ENCODE peak calls at places on chromosomes 1 and 21, in six cellular contexts. F is amniotic stem cell, S is GM12892, V is adipocyte, E is endothelial cell, W is MCF 10A. Y is an unnamed sample.

GRCh38 chr1:183769956-183770815 is 34.7 kb upstream of the RGL1 start:
- DNase-seq in F (no peak), S (no peak), V (no peak), E (no peak), W (no peak), Y (no peak)

GRCh38 chr1:111990878-111991760 is 1.7 kb upstream of the KCND3 start:
- DNase-seq in F (no peak), S (no peak), V (peak; percentile 58), E (peak; percentile 37), W (peak; percentile 59), Y (peak; percentile 12)

GRCh38 chr1:12140676-12141532 is 25.9 kb upstream of the TNFRSF1B start:
- DNase-seq in F (no peak), S (no peak), V (no peak), E (no peak), W (no peak), Y (no peak)

GRCh38 chr1:2073382-2074230 is 23.4 kb downstream of the PRKCZ start:
- DNase-seq in F (peak; percentile 23), S (no peak), V (peak; percentile 80), E (no peak), W (no peak), Y (no peak)

GRCh38 chr1:42747125-42747524 is 7.1 kb upstream of the CLDN19 start:
- DNase-seq in F (no peak), S (no peak), V (peak; percentile 19), E (peak; percentile 55), W (peak; percentile 35), Y (no peak)

GRCh38 chr21:45970674-45971486 is 10.7 kb upstream of the COL6A1 start:
- DNase-seq in F (no peak), S (peak; percentile 56), V (peak; percentile 88), E (peak; percentile 81), W (peak; percentile 48), Y (no peak)

GRCh38 chr1:164772635-164773034 is 213.7 kb downstream of the PBX1 start:
- DNase-seq in F (peak; percentile 75), S (no peak), V (peak; percentile 89), E (no peak), W (peak; percentile 95), Y (peak; percentile 79)

GRCh38 chr1:24984800-24985552 is 54.9 kb upstream of the RUNX3 start:
- DNase-seq in F (no peak), S (no peak), V (no peak), E (no peak), W (no peak), Y (no peak)

GRCh38 chr21:16588433-16588860 is 858.7 kb downstream of the USP25 start:
- DNase-seq in F (peak; percentile 75), S (no peak), V (peak; percentile 91), E (peak; percentile 46), W (peak; percentile 79), Y (peak; percentile 92)

Y was measured in retinal pigment epithelial cell.